ENCODE peak calls at places on chromosomes 7 and 10, in four cellular contexts. R is HepG2, U is GM12878, S is H1. D is an unnamed sample.
A peak's percentile ranks its signal among the peaks of the same experiment; 100 is the strongest.

GRCh38 chr7:67463983-67464382 is 467.4 kb downstream of the TYW1 start:
- DNase-seq in U (no peak), S (no peak), R (no peak), D (no peak)

GRCh38 chr7:6482743-6483119 is 35.0 kb upstream of the DAGLB start:
- DNase-seq in R (no peak), S (no peak), U (no peak), D (no peak)

GRCh38 chr10:47143473-47143872 is 156.5 kb upstream of the GDF10 start:
- DNase-seq in S (no peak), U (no peak), R (no peak), D (no peak)

GRCh38 chr10:94138391-94138790 is 144.7 kb downstream of the PLCE1 start:
- DNase-seq in U (no peak), S (no peak), R (no peak), D (no peak)

GRCh38 chr10:79984851-79985250 is 35.9 kb upstream of the SFTPD start:
- DNase-seq in U (no peak), R (no peak), S (no peak), D (no peak)

GRCh38 chr7:42618649-42619315 is 293.1 kb downstream of the C7orf25 start:
- DNase-seq in R (no peak), U (no peak), S (no peak), D (no peak)

GRCh38 chr7:1693991-1694524 is 24.0 kb downstream of the ELFN1 start:
- DNase-seq in S (peak; percentile 88), R (no peak), U (no peak), D (peak; percentile 50)

GRCh38 chr7:101162551-101163280 is 2.7 kb downstream of the VGF start:
- DNase-seq in R (no peak), S (peak; percentile 85), U (no peak), D (no peak)

GRCh38 chr10:127117125-127117524 is 79.3 kb downstream of the INSYN2A start:
- DNase-seq in S (peak; percentile 86), R (peak; percentile 12), U (no peak), D (peak; percentile 28)

GRCh38 chr7:48188776-48189520 is 17.7 kb downstream of the ABCA13 start:
- DNase-seq in U (no peak), S (no peak), R (no peak), D (no peak)

GRCh38 chr7:30896041-30896440 is 15.6 kb upstream of the AQP1 start:
- DNase-seq in U (no peak), R (no peak), S (no peak), D (no peak)

GRCh38 chr10:78859266-78859665 is 209.5 kb upstream of the ZMIZ1 start:
- DNase-seq in U (no peak), S (peak; percentile 19), R (no peak), D (no peak)

GRCh38 chr7:31110331-31111108 is 58.4 kb downstream of the ADCYAP1R1 start:
- DNase-seq in U (no peak), S (peak; percentile 20), R (no peak), D (no peak)

GRCh38 chr7:217781-218180 is 25.4 kb downstream of the FAM20C start:
- DNase-seq in R (no peak), S (no peak), U (no peak), D (no peak)

GRCh38 chr7:74499835-74500388 is 46.2 kb downstream of the GTF2IRD1 start:
- DNase-seq in U (no peak), S (no peak), R (no peak), D (no peak)

GRCh38 chr7:1232623-1233327 is at the start of gene UNCX:
- DNase-seq in S (no peak), R (no peak), U (no peak), D (no peak)

GRCh38 chr10:74194545-74194944 is 43.5 kb downstream of the ADK start:
- DNase-seq in R (no peak), S (no peak), U (no peak), D (no peak)

GRCh38 chr7:65338346-65338745 is 35.3 kb upstream of the ZNF92 start:
- DNase-seq in U (peak; percentile 73), S (no peak), R (no peak), D (no peak)

GRCh38 chr10:104304346-104304745 is 33.9 kb downstream of the ITPRIP start:
- DNase-seq in S (no peak), U (no peak), R (no peak), D (no peak)

GRCh38 chr10:125363776-125364175 is 203.4 kb upstream of the CTBP2 start:
- DNase-seq in S (no peak), R (no peak), U (no peak), D (no peak)

GRCh38 chr7:28389504-28390385 is 22.6 kb upstream of the CREB5 start:
- DNase-seq in S (no peak), U (no peak), R (peak; percentile 29), D (peak; percentile 70)

GRCh38 chr10:7593068-7593467 is 73.7 kb downstream of the ITIH5 start:
- DNase-seq in U (no peak), R (no peak), S (no peak), D (no peak)

GRCh38 chr7:97732567-97733275 is 835 bp downstream of the TAC1 start:
- DNase-seq in U (no peak), S (no peak), R (no peak), D (no peak)

GRCh38 chr7:97733276-97734206 is 1.7 kb downstream of the TAC1 start:
- DNase-seq in R (no peak), S (peak; percentile 75), U (no peak), D (no peak)

GRCh38 chr7:97731736-97732370 is at the start of gene TAC1:
- DNase-seq in R (no peak), U (no peak), S (peak; percentile 76), D (no peak)

GRCh38 chr7:97734255-97734654 is 2.4 kb downstream of the TAC1 start:
- DNase-seq in R (no peak), U (no peak), S (no peak), D (no peak)

DNA sequence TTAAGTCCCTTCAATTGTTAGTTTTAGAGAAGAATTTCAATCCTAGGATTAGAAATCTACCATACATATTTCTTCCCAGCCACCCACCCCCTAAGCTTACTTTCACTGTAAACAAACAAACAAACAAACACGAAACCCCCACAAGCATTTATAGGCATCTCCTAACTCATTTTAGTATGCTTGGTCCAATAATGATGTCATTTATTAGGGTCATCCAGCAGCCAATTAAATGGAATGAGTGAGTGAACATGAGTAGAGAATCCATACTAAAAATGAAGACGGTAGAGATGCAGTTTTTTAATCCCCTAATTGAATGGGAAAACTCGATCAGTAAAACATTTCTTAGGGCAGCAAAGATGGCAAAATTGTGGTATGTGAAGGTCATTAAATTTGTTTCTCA is 3.2 kb downstream of the TAC1 start:
- DNase-seq in U (no peak), S (no peak), R (no peak), D (no peak)
- H3K27me3 ChIP-seq in U (peaks cover 10% of the 10 kb centered on the region), S (peaks cover 33% of the 10 kb centered on the region), R (no peaks in the 10 kb centered on the region), D (peaks cover 63% of the 10 kb centered on the region)

GRCh38 chr7:86164827-86165226 is 478.9 kb upstream of the GRM3 start:
- DNase-seq in S (no peak), U (no peak), R (no peak), D (no peak)
- TF ChIP-seq SUZ12 in S (no peak), U (no peak), R (no peak), D (no peak)

DNA sequence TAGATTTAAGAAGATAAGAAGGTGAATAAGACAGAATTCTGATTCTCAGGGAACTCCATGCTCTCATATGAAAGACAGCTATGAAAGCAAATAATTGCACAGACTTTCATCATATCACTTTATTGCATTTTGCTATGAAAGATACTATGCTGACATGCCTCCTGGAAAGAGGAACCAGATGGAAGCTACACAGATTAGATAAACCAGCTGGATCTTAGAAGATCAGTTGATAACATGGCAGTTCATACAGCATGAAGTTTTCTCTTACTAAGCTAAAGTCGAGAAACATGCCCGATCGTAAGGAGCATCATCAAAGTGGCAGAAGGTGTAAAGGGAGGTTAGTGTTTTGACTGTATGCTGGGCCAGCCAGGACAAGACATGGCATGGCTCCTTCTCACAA is 112.5 kb upstream of the DPP6 start:
- DNase-seq in R (no peak), S (no peak), U (no peak), D (no peak)
- H3K9me3 ChIP-seq in R (no peaks in the 10 kb centered on the region), S (peaks cover 27% of the 10 kb centered on the region), U (no peaks in the 10 kb centered on the region), D (no peaks in the 10 kb centered on the region)

GRCh38 chr10:44906476-44906875 is 4.7 kb upstream of the TMEM72 start:
- DNase-seq in R (no peak), S (no peak), U (no peak), D (no peak)
- H3K27me3 ChIP-seq in R (peaks cover 4% of the 10 kb centered on the region), S (no peaks in the 10 kb centered on the region), U (peaks cover 5% of the 10 kb centered on the region), D (no peaks in the 10 kb centered on the region)

DNA sequence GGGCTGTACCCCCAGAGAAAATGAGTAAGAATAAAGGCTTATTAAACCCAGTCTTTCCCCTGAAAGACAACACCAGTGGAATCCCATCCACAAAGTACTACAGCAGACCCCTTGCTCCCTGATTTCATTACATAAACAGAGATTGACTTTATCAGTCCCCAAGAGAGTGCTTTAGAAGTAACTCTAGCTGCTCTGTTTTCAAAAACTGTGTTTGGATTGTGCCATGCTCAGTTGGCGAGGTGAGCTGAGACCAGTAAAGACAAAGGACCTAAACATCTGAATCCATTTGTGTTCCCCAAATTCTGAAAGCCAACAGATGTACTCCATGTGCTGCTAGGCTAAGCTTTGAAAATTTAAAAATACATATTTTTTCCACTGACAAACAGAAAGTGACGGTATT is 127.0 kb downstream of the ATE1 start:
- DNase-seq in R (no peak), U (no peak), S (no peak), D (no peak)
- TF ChIP-seq SUZ12 in R (no peak), U (no peak), S (no peak), D (no peak)

GRCh38 chr7:157736341-157736740 is 399.5 kb downstream of the DNAJB6 start:
- DNase-seq in R (no peak), S (no peak), U (no peak), D (no peak)
- H3K9me3 ChIP-seq in R (no peaks in the 10 kb centered on the region), S (no peaks in the 10 kb centered on the region), U (no peaks in the 10 kb centered on the region), D (no peaks in the 10 kb centered on the region)